ENCODE peak calls at places on chromosome 7, in five cellular contexts. S, M, V, K and U are unnamed samples.
A peak's percentile ranks its signal among the peaks of the same experiment; 100 is the strongest.

GRCh38 chr7:78165454-78165853 is 366.9 kb downstream of the PHTF2 start:
- DNase-seq in M (no peak), S (no peak), K (peak; percentile 56), V (no peak), U (no peak)

GRCh38 chr7:30471205-30471604 is 7.4 kb downstream of the NOD1 start:
- DNase-seq in K (no peak), M (no peak), V (no peak), S (no peak), U (no peak)

GRCh38 chr7:3301831-3302618 is 973 bp downstream of the SDK1 start:
- DNase-seq in V (peak; percentile 9), M (no peak), S (peak; percentile 81), K (peak; percentile 71), U (no peak)

GRCh38 chr7:100132697-100133137 is 6.0 kb downstream of the MBLAC1 start:
- DNase-seq in M (no peak), V (peak; percentile 76), K (peak; percentile 89), S (peak; percentile 88), U (no peak)

GRCh38 chr7:86643478-86644281 is at the start of gene GRM3:
- DNase-seq in V (no peak), S (no peak), M (no peak), K (peak; percentile 91), U (no peak)

GRCh38 chr7:156473476-156474240 is 166.9 kb upstream of the RNF32 start:
- DNase-seq in M (peak; percentile 27), S (no peak), V (peak; percentile 57), K (peak; percentile 72), U (peak; percentile 37)

GRCh38 chr7:31917256-31917655 is 153.0 kb downstream of the PDE1C start:
- DNase-seq in M (no peak), V (no peak), K (no peak), S (no peak), U (no peak)

GRCh38 chr7:74074731-74075130 is 8.9 kb upstream of the LIMK1 start:
- DNase-seq in M (no peak), K (no peak), V (no peak), S (no peak), U (no peak)

GRCh38 chr7:117458977-117459583 is 20.7 kb upstream of the CFTR start:
- DNase-seq in S (no peak), M (peak; percentile 21), V (peak; percentile 38), K (peak; percentile 71), U (no peak)

GRCh38 chr7:71574153-71574894 is 442.4 kb downstream of the GALNT17 start:
- DNase-seq in K (peak; percentile 27), V (no peak), M (no peak), S (no peak), U (no peak)

GRCh38 chr7:26001662-26002244 is 150.2 kb upstream of the NFE2L3 start:
- DNase-seq in K (no peak), V (no peak), M (no peak), S (no peak), U (no peak)

GRCh38 chr7:98921608-98922372 is 43.5 kb downstream of the TRRAP start:
- DNase-seq in M (no peak), V (no peak), K (peak; percentile 27), S (no peak), U (no peak)

GRCh38 chr7:156640949-156641485 is 443 bp downstream of the RNF32 start:
- DNase-seq in V (no peak), S (no peak), M (peak; percentile 3), K (no peak), U (no peak)

GRCh38 chr7:84337386-84337785 is 142.8 kb upstream of the SEMA3A start:
- DNase-seq in S (no peak), M (no peak), V (no peak), K (no peak), U (no peak)

GRCh38 chr7:80014507-80014906 is 120.1 kb upstream of the GNAI1 start:
- DNase-seq in K (peak; percentile 63), S (no peak), V (no peak), M (no peak), U (no peak)

GRCh38 chr7:9231683-9232082 is 798.3 kb downstream of the NXPH1 start:
- DNase-seq in M (no peak), K (peak; percentile 35), V (no peak), S (peak; percentile 17), U (no peak)

GRCh38 chr7:129903935-129904334 is 48.8 kb downstream of the UBE2H start:
- DNase-seq in M (no peak), S (no peak), V (no peak), K (no peak), U (no peak)

GRCh38 chr7:140062528-140063299 is at the start of gene PARP12:
- DNase-seq in V (peak; percentile 96), K (peak; percentile 83), S (peak; percentile 99), M (no peak), U (peak; percentile 67)

GRCh38 chr7:121307021-121307575 is 21.7 kb upstream of the WNT16 start:
- DNase-seq in S (no peak), K (no peak), M (no peak), V (no peak), U (no peak)

GRCh38 chr7:151632750-151633515 is 113.2 kb upstream of the RHEB start:
- DNase-seq in K (peak; percentile 75), M (no peak), V (no peak), S (peak; percentile 93), U (peak; percentile 35)

GRCh38 chr7:826230-826905 is 5.9 kb upstream of the SUN1 start:
- DNase-seq in M (no peak), K (peak; percentile 30), S (peak; percentile 76), V (no peak), U (no peak)
- TF ChIP-seq POLR2AphosphoS5 in M (no peak), K (no peak), S (no peak), V (no peak), U (no peak)

DNA sequence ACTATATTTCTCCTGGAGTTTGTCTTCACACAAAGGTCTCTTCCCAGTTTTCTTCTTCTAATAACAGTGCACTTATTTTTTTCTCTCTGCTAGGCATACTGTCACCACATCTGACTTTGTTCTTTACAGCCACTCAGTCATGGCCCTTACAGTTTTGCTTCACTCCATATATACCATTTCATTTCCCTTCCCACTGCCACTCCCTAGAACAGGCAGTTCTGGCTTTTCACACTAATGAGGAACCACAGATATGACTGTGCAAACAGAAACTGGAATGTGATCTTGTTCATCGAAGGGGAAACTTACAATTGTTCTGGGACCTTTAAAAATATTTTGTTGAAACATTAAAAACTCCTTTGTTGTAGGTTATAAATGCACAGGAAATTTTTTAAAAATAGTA is 67.3 kb downstream of the EPDR1 start:
- DNase-seq in K (no peak), V (no peak), S (no peak), M (no peak), U (no peak)
- TF ChIP-seq CTCF in K (no peak), V (no peak), S (no peak), M (no peak), U (no peak)

DNA sequence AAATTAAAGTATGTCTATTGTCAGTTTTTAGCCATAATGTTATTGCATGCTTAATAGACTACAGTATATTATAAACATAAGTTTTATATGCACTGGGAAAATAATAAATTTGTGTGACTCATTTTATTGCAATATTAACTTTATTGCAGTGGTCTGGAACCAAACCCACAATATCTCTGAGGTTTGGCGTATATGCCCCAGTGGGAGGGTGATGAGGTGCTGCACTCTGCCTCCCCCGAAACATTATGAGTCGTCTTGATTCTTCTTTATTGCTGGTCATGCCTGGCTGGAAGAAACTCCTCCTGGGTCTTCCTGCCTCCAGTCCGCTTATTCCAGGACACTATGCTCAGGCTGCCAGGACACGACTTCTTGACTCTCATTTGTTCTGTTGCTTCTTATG is 88.4 kb downstream of the MTPN start:
- DNase-seq in V (no peak), K (no peak), S (no peak), M (no peak), U (no peak)
- H3K27me3 ChIP-seq in V (peaks cover 7% of the 10 kb centered on the region), K (no peaks in the 10 kb centered on the region), S (no peaks in the 10 kb centered on the region), M (no peaks in the 10 kb centered on the region), U (no peaks in the 10 kb centered on the region)

DNA sequence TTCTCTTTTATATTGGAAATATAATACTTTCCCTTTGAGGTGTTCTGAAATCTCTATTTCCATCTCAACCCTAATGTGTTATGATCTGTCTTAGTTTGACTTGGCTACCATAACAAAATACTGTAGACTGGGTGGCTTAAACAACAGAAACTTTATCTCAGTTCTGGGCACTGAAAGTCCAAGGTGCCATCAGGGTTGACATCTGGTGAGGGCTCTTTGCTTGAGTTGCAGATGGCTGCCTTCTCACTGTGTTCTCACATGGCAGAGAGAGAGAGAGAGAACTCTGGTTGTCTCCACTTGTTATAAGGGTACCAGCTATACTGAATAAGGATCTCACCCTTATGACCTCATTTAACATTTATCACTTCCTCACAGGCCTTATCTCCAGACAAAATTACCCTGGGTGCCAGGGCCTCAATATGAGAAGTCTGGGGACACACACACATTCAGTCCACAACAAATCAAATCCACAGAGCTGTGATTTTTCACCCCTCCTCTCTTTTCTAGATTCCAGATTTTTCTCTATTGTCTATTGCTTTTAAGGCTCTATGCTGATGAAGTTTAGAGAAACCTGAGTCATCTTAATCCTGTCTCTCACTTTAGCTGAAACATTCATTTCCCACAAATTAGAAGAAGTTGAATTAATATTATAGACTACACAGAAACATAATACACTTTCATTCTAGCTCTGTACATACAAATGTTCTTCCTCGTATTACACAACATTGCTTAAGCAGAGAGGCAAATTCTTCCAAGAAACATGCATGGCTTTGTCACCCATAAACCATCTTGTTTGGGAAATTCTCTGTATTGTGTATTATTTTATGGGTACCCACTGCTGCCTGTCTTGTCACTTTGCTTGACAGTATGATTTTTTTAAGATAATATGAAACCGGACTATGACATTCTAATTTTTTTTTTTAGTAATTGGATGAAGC is 104.3 kb downstream of the SRI start:
- DNase-seq in S (no peak), V (no peak), M (no peak), K (no peak), U (no peak)
- TF ChIP-seq POLR2AphosphoS5 in S (no peak), V (no peak), M (no peak), K (no peak), U (no peak)

GRCh38 chr7:149067869-149068268 is 22.6 kb downstream of the ZNF786 start:
- DNase-seq in S (no peak), M (no peak), V (no peak), K (peak; percentile 50), U (no peak)
- TF ChIP-seq CTCF in S (no peak), M (no peak), V (peak; percentile 12), K (peak; percentile 44), U (no peak)

GRCh38 chr7:27153526-27153925 is 1.1 kb upstream of the HOXA3 start:
- DNase-seq in S (no peak), V (no peak), K (no peak), M (no peak), U (no peak)
- H3K27me3 ChIP-seq in S (peaks cover 98% of the 10 kb centered on the region), V (peaks cover 38% of the 10 kb centered on the region), K (peaks cover 100% of the 10 kb centered on the region), M (no peaks in the 10 kb centered on the region), U (peaks cover 7% of the 10 kb centered on the region)